ENCODE peak calls at places on chromosomes 3 and 15, in six cellular contexts. E is cardiac muscle cell; Y is CD8-positive, alpha-beta T cell; A is psoas muscle; D is gastrocnemius medialis; L is heart right ventricle. Z is an unnamed sample. For H3K4me1 and H3K9me3, the result is how much of the 10 kb centered on the place peaks cover.

GRCh38 chr3:195905970-195906864 is 2.1 kb downstream of the TNK2 start:
- DNase-seq in D (no peak), Y (no peak), A (no peak), E (no peak), L (no peak), Z (no peak)

GRCh38 chr3:52897130-52898109 is at the start of gene STIMATE:
- DNase-seq in Y (peak), D (peak), E (peak), A (peak), L (peak), Z (peak)

GRCh38 chr3:151012753-151013152 is 40.2 kb upstream of the CLRN1 start:
- DNase-seq in L (no peak), A (no peak), E (no peak), Y (no peak), D (no peak), Z (no peak)

GRCh38 chr3:194766845-194767244 is 81.2 kb downstream of the FAM43A start:
- DNase-seq in D (no peak), Y (no peak), L (no peak), A (no peak), E (no peak), Z (no peak)

GRCh38 chr3:64717872-64718613 is 30.2 kb upstream of the ADAMTS9 start:
- DNase-seq in E (no peak), A (no peak), Y (no peak), L (no peak), D (no peak), Z (no peak)

GRCh38 chr3:38090453-38090852 is 46.5 kb downstream of the ACAA1 start:
- DNase-seq in E (no peak), L (no peak), Y (no peak), A (no peak), D (no peak), Z (no peak)

GRCh38 chr3:40745381-40746106 is 220.8 kb downstream of the ZNF621 start:
- DNase-seq in Y (no peak), A (no peak), D (no peak), L (no peak), E (no peak), Z (no peak)

GRCh38 chr3:120028271-120029047 is 65.8 kb downstream of the GSK3B start:
- DNase-seq in L (no peak), E (peak), D (no peak), A (no peak), Y (no peak), Z (no peak)

GRCh38 chr3:153963012-153963411 is 158.2 kb upstream of the ARHGEF26 start:
- DNase-seq in Y (no peak), L (no peak), E (no peak), A (no peak), D (no peak), Z (no peak)

GRCh38 chr3:123322866-123323265 is 121.1 kb downstream of the SEC22A start:
- DNase-seq in L (no peak), Y (no peak), D (no peak), E (no peak), A (no peak), Z (no peak)

GRCh38 chr3:123324880-123325765 is 123.4 kb downstream of the SEC22A start:
- DNase-seq in Y (no peak), L (no peak), A (no peak), D (no peak), E (no peak), Z (no peak)

GRCh38 chr3:123321806-123322205 is 120.1 kb downstream of the SEC22A start:
- DNase-seq in A (no peak), E (no peak), D (no peak), L (no peak), Y (no peak), Z (no peak)

GRCh38 chr3:123325766-123326256 is 123.1 kb downstream of the ADCY5 start:
- DNase-seq in L (no peak), A (no peak), D (no peak), Y (no peak), E (no peak), Z (peak)

GRCh38 chr3:123323781-123324180 is 122.0 kb downstream of the SEC22A start:
- DNase-seq in E (no peak), D (no peak), Y (no peak), L (no peak), A (no peak), Z (no peak)
- H3K4me1 ChIP-seq in E (under half), D (under half), Y (under half), L (under half), A (under half), Z (under half)

GRCh38 chr3:11224010-11224409 is 48.2 kb upstream of the ATG7 start:
- DNase-seq in Y (no peak), D (no peak), A (no peak), E (no peak), L (no peak), Z (no peak)
- H3K4me3 ChIP-seq in Y (no peak), D (no peak), A (no peak), E (no peak), L (no peak), Z (no peak)

GRCh38 chr15:94882071-94882712 is 650.8 kb downstream of the MCTP2 start:
- DNase-seq in D (no peak), A (no peak), E (no peak), L (no peak), Y (no peak), Z (no peak)
- H3K9me3 ChIP-seq in D (under half), A (under half), E (under half), L (under half), Y (under half), Z (under half)

GRCh38 chr3:14424711-14425573 is 22.5 kb downstream of the SLC6A6 start:
- DNase-seq in A (no peak), Y (peak), D (peak), L (no peak), E (no peak), Z (no peak)

GRCh38 chr3:14423963-14424362 is 21.6 kb downstream of the SLC6A6 start:
- DNase-seq in D (no peak), L (no peak), E (no peak), A (no peak), Y (no peak), Z (no peak)

GRCh38 chr3:14428087-14429067 is 26.0 kb downstream of the SLC6A6 start:
- DNase-seq in D (peak), A (peak), E (no peak), Y (no peak), L (no peak), Z (no peak)

GRCh38 chr3:14425574-14426304 is 23.3 kb downstream of the SLC6A6 start:
- DNase-seq in L (no peak), Y (peak), E (no peak), A (no peak), D (no peak), Z (peak)

GRCh38 chr3:14426305-14426620 is 23.9 kb downstream of the SLC6A6 start:
- DNase-seq in E (no peak), Y (no peak), D (no peak), A (no peak), L (no peak), Z (no peak)
- H3K4me1 ChIP-seq in E (under half), Y (half or more), D (half or more), A (half or more), L (under half), Z (under half)

DNA sequence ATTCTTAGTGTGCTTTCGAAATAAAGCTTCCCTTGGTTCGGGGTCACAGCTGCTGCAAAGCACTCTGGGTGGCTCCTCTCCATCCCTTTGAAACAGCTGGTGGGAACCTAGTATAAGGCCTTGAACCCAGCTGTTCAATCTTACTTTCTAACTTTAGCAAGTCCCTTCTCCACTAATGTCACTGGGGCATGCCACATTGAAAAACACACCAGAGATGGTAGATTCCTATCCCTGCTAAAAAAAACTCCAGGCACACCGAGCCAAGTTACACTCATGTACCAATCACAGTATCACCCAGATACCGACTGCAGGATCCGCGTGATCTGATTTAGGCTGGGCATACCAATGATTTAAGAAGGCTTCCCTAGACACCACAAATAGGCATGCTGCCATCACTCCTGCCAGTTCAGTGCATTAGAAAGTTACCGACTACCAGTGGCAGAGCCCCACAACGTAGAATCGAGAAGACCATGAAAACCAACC is 65.0 kb downstream of the WWTR1 start:
- DNase-seq in L (no peak), E (no peak), D (peak), A (peak), Y (no peak), Z (no peak)
- H3K4me3 ChIP-seq in L (no peak), E (no peak), D (no peak), A (peak), Y (no peak), Z (no peak)

GRCh38 chr3:46768061-46768460 is 50.4 kb upstream of the PRSS50 start:
- DNase-seq in A (no peak), Y (no peak), L (no peak), D (no peak), E (no peak), Z (no peak)

GRCh38 chr3:46759239-46760152 is 41.8 kb upstream of the PRSS50 start:
- DNase-seq in A (no peak), E (peak), Y (no peak), D (no peak), L (no peak), Z (no peak)

GRCh38 chr3:46763178-46763577 is 45.5 kb upstream of the PRSS50 start:
- DNase-seq in A (no peak), D (no peak), L (no peak), Y (no peak), E (no peak), Z (no peak)

GRCh38 chr3:46764206-46764605 is 46.5 kb upstream of the PRSS50 start:
- DNase-seq in Y (no peak), L (no peak), E (no peak), A (no peak), D (no peak), Z (no peak)
- H3K9me3 ChIP-seq in Y (under half), L (under half), E (under half), A (under half), D (under half), Z (under half)

GRCh38 chr15:40754574-40754882 is 526 bp downstream of the RMDN3 start:
- DNase-seq in Y (no peak), A (no peak), E (peak), D (no peak), L (no peak), Z (no peak)
- H3K4me1 ChIP-seq in Y (under half), A (under half), E (under half), D (under half), L (under half), Z (under half)

DNA sequence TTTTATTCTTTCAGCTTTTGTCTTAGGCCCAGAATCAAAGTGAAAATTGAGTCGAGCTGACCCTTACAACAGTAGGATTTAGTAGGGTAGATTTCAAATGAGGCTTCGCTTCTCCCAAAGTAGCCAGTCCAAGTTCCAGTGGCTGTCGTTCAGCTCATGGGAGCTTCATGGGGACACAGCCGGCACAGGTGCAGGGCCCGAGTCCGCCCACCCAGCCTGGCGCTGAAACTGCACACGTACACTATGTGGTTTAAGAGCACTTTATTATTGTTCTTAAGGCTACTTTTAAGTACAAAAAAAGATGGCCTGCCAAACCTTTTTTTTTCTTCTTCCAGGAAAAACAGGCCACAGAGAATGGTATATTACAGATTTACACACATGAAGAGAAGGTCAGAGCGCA is 87.9 kb downstream of the VGLL4 start:
- DNase-seq in L (no peak), D (peak), E (no peak), Y (no peak), A (no peak), Z (no peak)
- H3K4me3 ChIP-seq in L (no peak), D (no peak), E (no peak), Y (no peak), A (no peak), Z (no peak)